ENCODE peak calls at places on chromosomes 7 and 10, in nine cellular contexts. V is glomerular endothelial cell, U is NCI-H1417, K is T-helper 9 cell, L is GM12891, T is amygdala, W is hypothalamus, M is H4, G is HFF-Myc. O is an unnamed sample.

GRCh38 chr7:116952640-116953371 is 495 bp upstream of the ST7 start:
- DNase-seq in W (no peak), K (no peak), M (no peak), V (no peak), T (no peak), G (no peak), U (peak; percentile 93), L (no peak), O (no peak)

GRCh38 chr10:70508912-70509366 is 30.4 kb downstream of the PALD1 start:
- DNase-seq in V (no peak), W (no peak), G (peak; percentile 21), K (no peak), U (peak; percentile 74), M (no peak), T (no peak), L (no peak), O (no peak)

GRCh38 chr10:131847241-131847783 is 53.5 kb upstream of the PPP2R2D start:
- DNase-seq in U (no peak), W (no peak), K (no peak), G (no peak), L (no peak), T (no peak), V (no peak), M (no peak), O (no peak)

GRCh38 chr7:22150221-22150620 is 204.5 kb upstream of the CDCA7L start:
- DNase-seq in T (no peak), V (no peak), U (no peak), W (no peak), K (no peak), G (no peak), L (no peak), M (no peak), O (no peak)

GRCh38 chr7:101882595-101883564 is 65.5 kb downstream of the CUX1 start:
- DNase-seq in W (no peak), K (no peak), M (peak; percentile 98), T (no peak), G (peak; percentile 98), L (no peak), V (peak; percentile 99), U (peak; percentile 76), O (peak; percentile 40)

GRCh38 chr7:71486856-71487628 is 355.1 kb downstream of the GALNT17 start:
- DNase-seq in M (no peak), W (no peak), T (no peak), K (no peak), V (no peak), U (no peak), L (no peak), G (no peak), O (no peak)

GRCh38 chr7:15015545-15016314 is 113.2 kb upstream of the DGKB start:
- DNase-seq in G (peak; percentile 40), K (no peak), M (peak; percentile 91), L (peak; percentile 2), U (peak; percentile 97), V (peak; percentile 67), W (no peak), T (no peak), O (no peak)

GRCh38 chr10:78597791-78598555 is 470.8 kb upstream of the ZMIZ1 start:
- DNase-seq in L (no peak), V (no peak), M (no peak), G (no peak), W (no peak), U (no peak), T (no peak), K (no peak), O (no peak)

GRCh38 chr7:36039243-36039642 is 113.8 kb upstream of the EEPD1 start:
- DNase-seq in U (no peak), V (no peak), K (no peak), G (no peak), L (no peak), T (no peak), M (no peak), W (no peak), O (no peak)

O was measured in 8988T.